ENCODE peak calls at places on chromosomes 7 and 10, in seven cellular contexts. One of them, this sample, is unnamed.

GRCh38 chr7:156147104-156147503 is 334.8 kb upstream of the SHH start:
- DNase-seq in foreskin fibroblast: no peak
- DNase-seq in NB4: no peak
- DNase-seq in astrocyte of the spinal cord: no peak
- DNase-seq in neural progenitor cell: no peak
- DNase-seq in cardiac fibroblast: no peak
- DNase-seq in A549: no peak
- DNase-seq in this sample: no peak

GRCh38 chr7:132189881-132190280 is 386.4 kb downstream of the PLXNA4 start:
- DNase-seq in foreskin fibroblast: no peak
- DNase-seq in NB4: no peak
- DNase-seq in astrocyte of the spinal cord: no peak
- DNase-seq in neural progenitor cell: no peak
- DNase-seq in cardiac fibroblast: no peak
- DNase-seq in A549: no peak
- DNase-seq in this sample: no peak

GRCh38 chr7:44075296-44076075 is 6.8 kb downstream of the POLM start:
- DNase-seq in foreskin fibroblast: no peak
- DNase-seq in NB4: no peak
- DNase-seq in astrocyte of the spinal cord: no peak
- DNase-seq in neural progenitor cell: no peak
- DNase-seq in cardiac fibroblast: no peak
- DNase-seq in A549: no peak
- DNase-seq in this sample: no peak

GRCh38 chr7:81273601-81274397 is 354.9 kb upstream of the SEMA3C start:
- DNase-seq in foreskin fibroblast: no peak
- DNase-seq in NB4: no peak
- DNase-seq in astrocyte of the spinal cord: no peak
- DNase-seq in neural progenitor cell: no peak
- DNase-seq in cardiac fibroblast: no peak
- DNase-seq in A549: no peak
- DNase-seq in this sample: no peak

GRCh38 chr10:107656932-107657331 is 492.4 kb upstream of the SORCS1 start:
- DNase-seq in foreskin fibroblast: no peak
- DNase-seq in NB4: no peak
- DNase-seq in astrocyte of the spinal cord: no peak
- DNase-seq in neural progenitor cell: no peak
- DNase-seq in cardiac fibroblast: no peak
- DNase-seq in A549: no peak
- DNase-seq in this sample: no peak

GRCh38 chr10:93445097-93445960 is 36.8 kb downstream of the MYOF start:
- DNase-seq in foreskin fibroblast: peak
- DNase-seq in NB4: no peak
- DNase-seq in astrocyte of the spinal cord: peak
- DNase-seq in neural progenitor cell: peak
- DNase-seq in cardiac fibroblast: peak
- DNase-seq in A549: peak
- DNase-seq in this sample: no peak

GRCh38 chr7:101557421-101557820 is 71.7 kb downstream of the MYL10 start:
- DNase-seq in foreskin fibroblast: no peak
- DNase-seq in NB4: no peak
- DNase-seq in astrocyte of the spinal cord: no peak
- DNase-seq in neural progenitor cell: no peak
- DNase-seq in cardiac fibroblast: no peak
- DNase-seq in A549: no peak
- DNase-seq in this sample: peak

GRCh38 chr7:95479992-95480624 is 5.6 kb upstream of the ASB4 start:
- DNase-seq in foreskin fibroblast: no peak
- DNase-seq in NB4: no peak
- DNase-seq in astrocyte of the spinal cord: no peak
- DNase-seq in neural progenitor cell: no peak
- DNase-seq in cardiac fibroblast: no peak
- DNase-seq in A549: no peak
- DNase-seq in this sample: no peak

GRCh38 chr10:97131041-97131659 is 54.6 kb downstream of the SLIT1 start:
- DNase-seq in foreskin fibroblast: no peak
- DNase-seq in NB4: no peak
- DNase-seq in astrocyte of the spinal cord: no peak
- DNase-seq in neural progenitor cell: no peak
- DNase-seq in cardiac fibroblast: no peak
- DNase-seq in A549: no peak
- DNase-seq in this sample: no peak

GRCh38 chr7:102895602-102896001 is 17.2 kb upstream of the LRRC17 start:
- DNase-seq in foreskin fibroblast: no peak
- DNase-seq in NB4: no peak
- DNase-seq in astrocyte of the spinal cord: no peak
- DNase-seq in neural progenitor cell: no peak
- DNase-seq in cardiac fibroblast: no peak
- DNase-seq in A549: no peak
- DNase-seq in this sample: no peak

GRCh38 chr7:117127585-117128168 is 174.4 kb downstream of the ST7 start:
- DNase-seq in foreskin fibroblast: peak
- DNase-seq in NB4: peak
- DNase-seq in astrocyte of the spinal cord: peak
- DNase-seq in neural progenitor cell: peak
- DNase-seq in cardiac fibroblast: peak
- DNase-seq in A549: peak
- DNase-seq in this sample: no peak

GRCh38 chr7:66629222-66629658 is 559 bp downstream of the KCTD7 start:
- DNase-seq in foreskin fibroblast: no peak
- DNase-seq in NB4: no peak
- DNase-seq in astrocyte of the spinal cord: no peak
- DNase-seq in neural progenitor cell: peak
- DNase-seq in cardiac fibroblast: no peak
- DNase-seq in A549: no peak
- DNase-seq in this sample: no peak

GRCh38 chr7:34844401-34844800 is 186.4 kb downstream of the NPSR1 start:
- DNase-seq in foreskin fibroblast: no peak
- DNase-seq in NB4: no peak
- DNase-seq in astrocyte of the spinal cord: no peak
- DNase-seq in neural progenitor cell: no peak
- DNase-seq in cardiac fibroblast: no peak
- DNase-seq in A549: no peak
- DNase-seq in this sample: no peak

GRCh38 chr7:42774436-42774835 is 137.4 kb downstream of the C7orf25 start:
- DNase-seq in foreskin fibroblast: no peak
- DNase-seq in NB4: no peak
- DNase-seq in astrocyte of the spinal cord: no peak
- DNase-seq in neural progenitor cell: no peak
- DNase-seq in cardiac fibroblast: no peak
- DNase-seq in A549: no peak
- DNase-seq in this sample: no peak

GRCh38 chr10:88544140-88544870 is 38.8 kb downstream of the RNLS start:
- DNase-seq in foreskin fibroblast: no peak
- DNase-seq in NB4: no peak
- DNase-seq in astrocyte of the spinal cord: no peak
- DNase-seq in neural progenitor cell: no peak
- DNase-seq in cardiac fibroblast: no peak
- DNase-seq in A549: no peak
- DNase-seq in this sample: no peak

GRCh38 chr7:91653257-91653656 is 227.2 kb downstream of the MTERF1 start:
- DNase-seq in foreskin fibroblast: peak
- DNase-seq in NB4: no peak
- DNase-seq in astrocyte of the spinal cord: no peak
- DNase-seq in neural progenitor cell: no peak
- DNase-seq in cardiac fibroblast: no peak
- DNase-seq in A549: no peak
- DNase-seq in this sample: no peak

DNA sequence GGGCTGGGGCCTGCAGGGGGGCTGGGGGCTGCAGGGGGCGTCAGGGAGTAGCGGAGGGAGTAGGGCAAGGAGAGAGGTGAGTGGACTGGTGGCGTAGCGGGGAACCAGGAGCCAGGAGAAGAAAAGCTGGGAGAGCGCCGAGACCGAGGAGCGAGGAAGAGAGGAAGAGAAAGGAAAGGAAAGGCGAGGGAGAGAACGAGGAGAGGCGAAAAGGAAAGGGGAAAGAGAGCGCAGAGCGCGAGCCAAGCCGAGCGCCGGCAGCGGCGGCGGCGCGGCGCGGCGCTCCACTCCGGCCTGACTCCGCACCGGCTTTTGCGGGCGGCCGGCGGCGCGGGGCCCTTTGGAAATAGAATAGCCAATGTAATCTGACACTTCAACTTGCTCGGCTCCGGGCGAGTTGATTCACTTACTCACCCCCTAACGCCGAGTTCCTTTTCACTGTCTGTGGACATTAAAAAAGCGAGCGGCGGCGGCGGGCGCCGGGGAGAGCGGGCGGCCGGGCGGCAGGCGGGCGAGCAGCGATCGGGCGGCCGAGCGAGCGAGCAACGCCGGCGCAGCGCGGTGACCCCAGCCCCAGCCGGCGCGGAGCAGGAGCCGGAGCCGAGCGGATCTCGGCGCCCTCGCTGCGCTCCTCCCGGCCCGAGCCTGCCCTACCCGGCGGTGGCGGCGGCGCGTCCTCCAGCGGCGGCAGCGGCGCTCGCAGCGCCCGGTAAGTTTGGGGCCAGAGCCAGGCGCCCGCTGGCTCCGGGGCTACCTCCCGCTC is at the start of gene ZMIZ1:
- DNase-seq in foreskin fibroblast: peak
- DNase-seq in NB4: peak
- DNase-seq in astrocyte of the spinal cord: peak
- DNase-seq in neural progenitor cell: peak
- DNase-seq in cardiac fibroblast: peak
- DNase-seq in A549: peak
- DNase-seq in this sample: peak
- TF ChIP-seq CTCF in foreskin fibroblast: peak
- TF ChIP-seq CTCF in NB4: no peak
- TF ChIP-seq CTCF in astrocyte of the spinal cord: peak
- TF ChIP-seq CTCF in neural progenitor cell: peak
- TF ChIP-seq CTCF in cardiac fibroblast: no peak
- TF ChIP-seq CTCF in A549: no peak
- TF ChIP-seq CTCF in this sample: no peak

DNA sequence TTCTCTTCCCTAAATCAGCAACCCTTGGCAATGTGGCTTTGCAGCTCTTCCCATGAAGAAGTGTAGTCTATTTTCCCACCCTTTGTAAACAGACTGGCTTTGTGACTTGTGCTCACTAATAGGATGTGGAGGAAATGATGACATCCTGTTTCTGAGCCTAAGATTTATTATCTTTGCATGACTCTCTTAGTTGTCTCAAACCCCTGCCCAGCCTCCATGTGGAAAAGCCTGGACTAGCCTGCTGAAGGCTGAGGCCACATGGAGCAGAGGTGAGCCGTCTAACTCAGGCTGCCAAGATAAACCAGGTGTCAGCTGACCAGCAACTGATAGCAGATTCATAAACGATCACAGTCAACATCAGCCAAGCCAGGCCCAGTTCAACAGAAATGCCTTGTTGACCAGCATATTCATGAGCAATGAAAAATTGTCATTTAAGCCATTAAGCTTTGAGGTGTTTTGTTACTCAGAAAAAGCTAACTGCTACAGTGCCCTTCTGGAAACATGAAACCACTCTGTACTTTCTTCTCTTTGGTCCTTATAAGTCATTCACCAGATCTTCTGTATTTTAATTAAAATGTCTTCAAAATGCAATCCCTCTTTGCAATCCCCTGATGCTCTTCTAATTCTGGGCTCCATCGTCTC is 586.3 kb upstream of the ANKRD30A start:
- DNase-seq in foreskin fibroblast: peak
- DNase-seq in NB4: peak
- DNase-seq in astrocyte of the spinal cord: peak
- DNase-seq in neural progenitor cell: no peak
- DNase-seq in cardiac fibroblast: peak
- DNase-seq in A549: peak
- DNase-seq in this sample: no peak
- TF ChIP-seq CTCF in foreskin fibroblast: no peak
- TF ChIP-seq CTCF in NB4: no peak
- TF ChIP-seq CTCF in astrocyte of the spinal cord: no peak
- TF ChIP-seq CTCF in neural progenitor cell: no peak
- TF ChIP-seq CTCF in cardiac fibroblast: no peak
- TF ChIP-seq CTCF in A549: no peak
- TF ChIP-seq CTCF in this sample: no peak

DNA sequence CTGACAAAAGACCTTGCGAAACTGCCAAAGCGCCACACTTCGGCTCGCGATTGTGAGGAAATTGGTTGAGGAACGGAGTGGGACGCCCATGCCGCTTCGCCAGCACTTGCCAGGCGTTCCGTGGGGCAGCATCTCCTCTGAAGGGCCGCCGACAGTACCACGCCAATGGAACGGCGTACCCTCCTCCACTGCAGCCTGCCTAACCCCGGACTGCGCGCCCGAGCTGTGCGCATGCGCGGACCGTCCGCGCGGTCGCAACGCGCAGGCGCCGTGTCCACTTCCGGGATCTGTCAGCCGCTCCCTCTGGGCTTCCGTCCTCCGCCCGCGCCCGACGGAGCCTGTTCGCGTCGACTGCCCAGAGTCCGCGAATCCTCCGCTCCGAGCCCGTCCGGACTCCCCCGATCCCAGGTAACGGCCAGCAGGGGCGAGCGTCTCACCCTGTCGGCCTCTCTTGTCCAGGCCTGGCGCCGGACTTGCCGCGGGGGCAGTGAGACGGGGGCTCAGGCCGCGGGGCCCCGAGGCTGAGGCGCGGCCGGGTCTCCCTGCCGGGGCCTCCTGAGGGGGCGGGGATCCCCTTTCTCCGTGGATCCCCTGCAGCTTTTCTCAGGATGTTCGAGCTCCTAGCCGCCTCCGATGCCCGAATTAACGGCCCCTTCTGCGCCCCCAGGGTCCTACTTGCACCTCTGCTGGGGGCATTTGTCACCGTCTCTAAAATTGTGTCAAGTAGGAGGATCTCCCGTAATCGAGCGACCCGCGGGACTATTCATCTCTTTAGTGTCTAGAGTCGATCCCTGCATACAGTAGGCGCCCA is at the start of gene ARPC1A:
- DNase-seq in foreskin fibroblast: peak
- DNase-seq in NB4: peak
- DNase-seq in astrocyte of the spinal cord: peak
- DNase-seq in neural progenitor cell: peak
- DNase-seq in cardiac fibroblast: peak
- DNase-seq in A549: peak
- DNase-seq in this sample: peak
- TF ChIP-seq CTCF in foreskin fibroblast: peak
- TF ChIP-seq CTCF in NB4: no peak
- TF ChIP-seq CTCF in astrocyte of the spinal cord: peak
- TF ChIP-seq CTCF in neural progenitor cell: peak
- TF ChIP-seq CTCF in cardiac fibroblast: peak
- TF ChIP-seq CTCF in A549: no peak
- TF ChIP-seq CTCF in this sample: no peak

GRCh38 chr7:87218941-87219544 is 489 bp downstream of the TMEM243 start:
- DNase-seq in foreskin fibroblast: peak
- DNase-seq in NB4: peak
- DNase-seq in astrocyte of the spinal cord: peak
- DNase-seq in neural progenitor cell: peak
- DNase-seq in cardiac fibroblast: peak
- DNase-seq in A549: peak
- DNase-seq in this sample: peak

GRCh38 chr7:87220734-87221215 is 1.2 kb upstream of the TMEM243 start:
- DNase-seq in foreskin fibroblast: peak
- DNase-seq in NB4: no peak
- DNase-seq in astrocyte of the spinal cord: no peak
- DNase-seq in neural progenitor cell: peak
- DNase-seq in cardiac fibroblast: peak
- DNase-seq in A549: peak
- DNase-seq in this sample: no peak

GRCh38 chr7:87217983-87218653 is 1.4 kb downstream of the TMEM243 start:
- DNase-seq in foreskin fibroblast: no peak
- DNase-seq in NB4: no peak
- DNase-seq in astrocyte of the spinal cord: no peak
- DNase-seq in neural progenitor cell: no peak
- DNase-seq in cardiac fibroblast: no peak
- DNase-seq in A549: no peak
- DNase-seq in this sample: no peak

GRCh38 chr7:87220026-87220733 is 648 bp upstream of the TMEM243 start:
- DNase-seq in foreskin fibroblast: peak
- DNase-seq in NB4: peak
- DNase-seq in astrocyte of the spinal cord: peak
- DNase-seq in neural progenitor cell: peak
- DNase-seq in cardiac fibroblast: peak
- DNase-seq in A549: peak
- DNase-seq in this sample: peak

GRCh38 chr7:87219545-87220025 is at the start of gene TMEM243:
- DNase-seq in foreskin fibroblast: peak
- DNase-seq in NB4: peak
- DNase-seq in astrocyte of the spinal cord: peak
- DNase-seq in neural progenitor cell: peak
- DNase-seq in cardiac fibroblast: peak
- DNase-seq in A549: peak
- DNase-seq in this sample: peak
- TF ChIP-seq CTCF in foreskin fibroblast: no peak
- TF ChIP-seq CTCF in NB4: peak
- TF ChIP-seq CTCF in astrocyte of the spinal cord: no peak
- TF ChIP-seq CTCF in neural progenitor cell: peak
- TF ChIP-seq CTCF in cardiac fibroblast: no peak
- TF ChIP-seq CTCF in A549: no peak
- TF ChIP-seq CTCF in this sample: no peak